ENCODE peak calls at places on chromosomes 3 and 15, in seven cellular contexts. Q, R, I, Y, K, P and Z are unnamed samples.
A peak's percentile ranks its signal among the peaks of the same experiment; 100 is the strongest.

GRCh38 chr3:158731525-158731924 is 732 bp downstream of the RARRES1 start:
- DNase-seq in I (no peak), Y (no peak), K (no peak), P (no peak), Q (no peak), R (no peak), Z (no peak)

GRCh38 chr3:139299261-139300132 is 44.3 kb upstream of the MRPS22 start:
- DNase-seq in R (no peak), I (peak; percentile 25), Q (peak; percentile 58), K (no peak), Y (peak; percentile 37), P (no peak), Z (no peak)

GRCh38 chr3:152146461-152146860 is 122.3 kb upstream of the MBNL1 start:
- DNase-seq in Y (no peak), Q (no peak), P (no peak), I (no peak), K (no peak), R (no peak), Z (no peak)

GRCh38 chr15:85379403-85380131 is 836 bp upstream of the AKAP13 start:
- DNase-seq in Q (no peak), Y (no peak), P (no peak), I (peak; percentile 31), R (peak; percentile 59), K (no peak), Z (no peak)

GRCh38 chr3:12468276-12468675 is 16.0 kb upstream of the TSEN2 start:
- DNase-seq in R (no peak), K (no peak), I (no peak), Q (no peak), P (no peak), Y (no peak), Z (no peak)

GRCh38 chr3:26279091-26279490 is 343.5 kb upstream of the LRRC3B start:
- DNase-seq in K (no peak), I (no peak), Y (no peak), P (no peak), R (no peak), Q (no peak), Z (no peak)

GRCh38 chr3:150227839-150228238 is 180.3 kb upstream of the TSC22D2 start:
- DNase-seq in I (peak; percentile 74), R (peak; percentile 79), K (no peak), Q (peak; percentile 82), Y (peak; percentile 37), P (no peak), Z (peak; percentile 2)

GRCh38 chr3:14780927-14781507 is 37.7 kb upstream of the FGD5 start:
- DNase-seq in R (peak; percentile 86), P (no peak), K (no peak), I (peak; percentile 64), Y (peak; percentile 69), Q (peak; percentile 76), Z (no peak)

GRCh38 chr3:82055792-82056191 is 294.3 kb upstream of the GBE1 start:
- DNase-seq in Q (no peak), P (no peak), Y (no peak), K (no peak), R (no peak), I (no peak), Z (no peak)

GRCh38 chr3:142180761-142181362 is 31.5 kb upstream of the TFDP2 start:
- DNase-seq in I (peak; percentile 53), P (no peak), K (no peak), Y (peak; percentile 34), R (peak; percentile 52), Q (peak; percentile 73), Z (peak; percentile 5)

GRCh38 chr15:25246641-25247417 is 192.0 kb downstream of the UBE3A start:
- DNase-seq in I (no peak), Y (peak; percentile 19), K (no peak), P (no peak), R (no peak), Q (no peak), Z (no peak)

GRCh38 chr3:113070226-113071220 is 79.7 kb downstream of the GTPBP8 start:
- DNase-seq in Y (no peak), R (peak; percentile 29), Q (peak; percentile 26), P (no peak), I (peak; percentile 60), K (no peak), Z (no peak)

GRCh38 chr3:112765531-112765930 is 81.1 kb downstream of the CD200R1L start:
- DNase-seq in P (no peak), K (no peak), R (no peak), Q (no peak), I (no peak), Y (no peak), Z (no peak)

GRCh38 chr3:127404614-127405598 is 117.1 kb upstream of the PRR20G start:
- DNase-seq in R (peak; percentile 16), K (no peak), P (no peak), Q (no peak), I (no peak), Y (peak; percentile 23), Z (no peak)

GRCh38 chr15:68217341-68217740 is 12.2 kb downstream of the CLN6 start:
- DNase-seq in K (no peak), I (no peak), Q (no peak), R (no peak), Y (no peak), P (no peak), Z (no peak)

GRCh38 chr15:100988874-100989273 is 69.7 kb downstream of the LRRK1 start:
- DNase-seq in I (no peak), R (no peak), Q (no peak), Y (no peak), K (no peak), P (no peak), Z (no peak)

GRCh38 chr3:40096561-40097506 is 212.7 kb upstream of the EIF1B start:
- DNase-seq in K (no peak), Q (no peak), Y (peak; percentile 84), I (no peak), R (no peak), P (no peak), Z (no peak)

GRCh38 chr15:39890640-39891039 is 29.4 kb downstream of the GPR176 start:
- DNase-seq in I (no peak), P (no peak), Y (no peak), R (no peak), K (no peak), Q (no peak), Z (no peak)

GRCh38 chr3:71062920-71063767 is 520.4 kb downstream of the FOXP1 start:
- DNase-seq in Q (no peak), Y (no peak), K (peak; percentile 51), P (no peak), I (peak; percentile 62), R (peak; percentile 52), Z (peak; percentile 53)

GRCh38 chr3:156252656-156253055 is 132.3 kb downstream of the KCNAB1 start:
- DNase-seq in Y (no peak), K (no peak), P (no peak), I (no peak), Q (peak; percentile 8), R (no peak), Z (no peak)

GRCh38 chr3:66037986-66038369 is 740 bp downstream of the MAGI1 start:
- DNase-seq in K (no peak), Y (no peak), P (no peak), I (no peak), R (peak; percentile 8), Q (no peak), Z (no peak)

GRCh38 chr3:172181936-172182708 is 142.7 kb downstream of the FNDC3B start:
- DNase-seq in I (peak; percentile 42), Y (no peak), K (no peak), Q (peak; percentile 47), P (no peak), R (peak; percentile 46), Z (no peak)

GRCh38 chr15:31216210-31216911 is 110.3 kb upstream of the KLF13 start:
- DNase-seq in P (peak; percentile 39), Y (peak; percentile 93), I (peak; percentile 89), K (peak; percentile 21), R (peak; percentile 95), Q (peak; percentile 89), Z (peak; percentile 24)

GRCh38 chr3:157354254-157354653 is 82.4 kb upstream of the PTX3 start:
- DNase-seq in I (no peak), R (no peak), Q (no peak), K (no peak), Y (no peak), P (no peak), Z (no peak)

GRCh38 chr3:100463002-100463401 is 29.4 kb upstream of the TMEM45A start:
- DNase-seq in Y (no peak), P (no peak), I (peak; percentile 81), K (no peak), R (peak; percentile 76), Q (peak; percentile 86), Z (peak; percentile 12)

GRCh38 chr15:80480171-80480811 is 76.1 kb downstream of the ARNT2 start:
- DNase-seq in Q (peak; percentile 89), I (no peak), R (no peak), P (no peak), Y (no peak), K (no peak), Z (no peak)

DNA sequence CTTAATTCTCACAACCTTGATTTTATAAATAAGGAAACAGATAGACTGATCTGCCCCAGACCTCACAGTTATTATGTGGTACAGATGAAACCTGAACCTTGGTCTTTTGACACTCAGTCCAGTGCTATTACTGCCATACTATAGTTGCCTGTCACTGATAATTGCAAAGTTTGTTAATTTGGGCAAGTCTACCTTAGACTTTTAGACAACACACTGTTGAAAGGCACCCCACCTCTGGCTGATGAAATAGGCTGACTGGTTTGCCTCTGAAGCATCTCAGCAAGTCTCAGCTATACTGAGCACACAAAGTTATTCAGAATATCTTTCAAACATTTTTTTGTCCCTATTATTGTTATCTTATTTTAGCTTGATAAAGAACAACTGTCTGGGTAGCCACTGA is 53.1 kb upstream of the MAP4 start:
- DNase-seq in I (peak; percentile 25), K (no peak), Y (no peak), R (no peak), P (no peak), Q (no peak), Z (no peak)
- H3K4me3 ChIP-seq in I (no peak overlapping the region), K (no peak overlapping the region), Y (no peak overlapping the region), R (no peak overlapping the region), P (no peak overlapping the region), Q (no peak overlapping the region), Z (no peak overlapping the region)

GRCh38 chr15:47750740-47751262 is 33.5 kb downstream of the SEMA6D start:
- DNase-seq in I (no peak), R (no peak), Y (no peak), Q (no peak), K (no peak), P (no peak), Z (no peak)
- H3K4me3 ChIP-seq in I (no peak overlapping the region), R (no peak overlapping the region), Y (no peak overlapping the region), Q (no peak overlapping the region), K (no peak overlapping the region), P (no peak overlapping the region), Z (no peak overlapping the region)

GRCh38 chr3:36943601-36944000 is 1.3 kb downstream of the TRANK1 start:
- DNase-seq in Q (no peak), Y (no peak), R (no peak), P (no peak), K (no peak), I (no peak), Z (no peak)
- H3K4me3 ChIP-seq in Q (peak overlapping the region; percentile 64), Y (peak overlapping the region; percentile 65), R (no peak overlapping the region), P (peak overlapping the region; percentile 69), K (peak overlapping the region; percentile 70), I (peak overlapping the region; percentile 66), Z (peak overlapping the region; percentile 80)

GRCh38 chr3:48716982-48717746 is at the start of gene IP6K2:
- DNase-seq in Y (peak; percentile 99), Q (peak; percentile 98), K (peak; percentile 97), I (peak; percentile 97), P (peak; percentile 97), R (peak; percentile 98), Z (peak; percentile 97)

GRCh38 chr3:48716508-48716981 is 476 bp downstream of the IP6K2 start:
- DNase-seq in R (peak; percentile 58), Q (no peak), K (peak; percentile 31), P (no peak), Y (no peak), I (no peak), Z (peak; percentile 34)

GRCh38 chr3:48711727-48712126 is 5.3 kb downstream of the IP6K2 start:
- DNase-seq in Y (no peak), R (no peak), P (no peak), K (no peak), I (no peak), Q (no peak), Z (no peak)

GRCh38 chr3:48715179-48715800 is 1.7 kb downstream of the IP6K2 start:
- DNase-seq in Q (peak; percentile 56), I (no peak), R (no peak), K (no peak), Y (no peak), P (no peak), Z (no peak)
- H3K4me3 ChIP-seq in Q (peak overlapping the region; percentile 96), I (peak overlapping the region; percentile 87), R (peak overlapping the region; percentile 97), K (peak overlapping the region; percentile 5), Y (peak overlapping the region; percentile 94), P (peak overlapping the region; percentile 97), Z (peak overlapping the region; percentile 98)